ENCODE peak calls at places on chromosomes 3 and 15, in four cellular contexts. T, V, X and Q are unnamed samples.

GRCh38 chr3:10242182-10243065 is 5.8 kb upstream of the TATDN2 start:
- DNase-seq in X (no peak), T (no peak), V (no peak), Q (no peak)

GRCh38 chr3:77489216-77489615 is 449.3 kb downstream of the ROBO2 start:
- DNase-seq in X (no peak), V (peak; percentile 7), T (no peak), Q (no peak)

GRCh38 chr3:30333903-30334302 is 272.5 kb upstream of the TGFBR2 start:
- DNase-seq in V (no peak), T (no peak), X (no peak), Q (no peak)

GRCh38 chr3:27758083-27758482 is 36.0 kb upstream of the EOMES start:
- DNase-seq in X (peak; percentile 10), V (no peak), T (no peak), Q (peak; percentile 30)

GRCh38 chr15:57427367-57427821 is 51.1 kb downstream of the CGNL1 start:
- DNase-seq in T (peak; percentile 88), V (peak; percentile 58), X (no peak), Q (peak; percentile 48)

GRCh38 chr15:89143503-89144162 is 55.4 kb downstream of the ABHD2 start:
- DNase-seq in V (no peak), T (no peak), X (no peak), Q (no peak)

GRCh38 chr3:16801698-16802097 is 83.1 kb upstream of the PLCL2 start:
- DNase-seq in X (no peak), V (no peak), T (no peak), Q (no peak)

GRCh38 chr3:59248976-59249375 is 199.2 kb upstream of the CFAP20DC start:
- DNase-seq in X (no peak), V (peak; percentile 20), T (no peak), Q (no peak)

GRCh38 chr3:149969110-149969944 is 1.4 kb downstream of the PFN2 start:
- DNase-seq in V (peak; percentile 86), X (peak; percentile 57), T (peak; percentile 94), Q (peak; percentile 83)

GRCh38 chr15:47820780-47821319 is 103.5 kb downstream of the SEMA6D start:
- DNase-seq in V (no peak), X (no peak), T (no peak), Q (no peak)

GRCh38 chr3:157447026-157447694 is 10.5 kb downstream of the PTX3 start:
- DNase-seq in V (peak; percentile 17), T (peak; percentile 16), X (peak; percentile 4), Q (peak; percentile 40)

GRCh38 chr3:43152649-43153048 is 46.8 kb upstream of the POMGNT2 start:
- DNase-seq in V (no peak), X (no peak), T (no peak), Q (peak; percentile 22)

GRCh38 chr3:46416134-46417119 is 9.4 kb downstream of the CCRL2 start:
- DNase-seq in X (no peak), V (no peak), T (no peak), Q (no peak)

GRCh38 chr3:27349832-27350231 is 19.4 kb downstream of the NEK10 start:
- DNase-seq in T (no peak), V (no peak), X (no peak), Q (no peak)

GRCh38 chr15:52559022-52559421 is 9.8 kb downstream of the ARPP19 start:
- DNase-seq in V (no peak), X (no peak), T (no peak), Q (no peak)

GRCh38 chr3:9340450-9341009 is 22.3 kb upstream of the THUMPD3 start:
- DNase-seq in V (no peak), X (peak; percentile 47), T (no peak), Q (peak; percentile 53)

GRCh38 chr3:155286745-155287144 is 6.7 kb downstream of the STRIT1 start:
- DNase-seq in V (no peak), T (no peak), X (no peak), Q (no peak)

GRCh38 chr15:91318976-91319714 is 219.1 kb downstream of the SV2B start:
- DNase-seq in V (no peak), X (no peak), T (no peak), Q (no peak)

GRCh38 chr3:113838631-113839209 is at the start of gene GRAMD1C:
- DNase-seq in X (peak; percentile 82), V (peak; percentile 97), T (peak; percentile 97), Q (peak; percentile 95)

GRCh38 chr3:195597848-195598247 is 14.1 kb upstream of the APOD start:
- DNase-seq in X (no peak), V (no peak), T (no peak), Q (no peak)

GRCh38 chr3:43770426-43771103 is 79.8 kb downstream of the ABHD5 start:
- DNase-seq in V (no peak), T (no peak), X (no peak), Q (peak; percentile 74)

GRCh38 chr15:62853114-62853832 is 189.3 kb upstream of the TPM1 start:
- DNase-seq in V (no peak), X (no peak), T (no peak), Q (no peak)

GRCh38 chr3:132414841-132415240 is 2.5 kb upstream of the DNAJC13 start:
- DNase-seq in V (no peak), T (no peak), X (no peak), Q (no peak)

GRCh38 chr3:24318668-24319287 is 175.9 kb downstream of the THRB start:
- DNase-seq in T (no peak), X (no peak), V (no peak), Q (no peak)

GRCh38 chr3:179026636-179027035 is 45.0 kb downstream of the ZMAT3 start:
- DNase-seq in T (no peak), X (no peak), V (no peak), Q (no peak)

GRCh38 chr3:155995525-155996370 is 124.6 kb upstream of the KCNAB1 start:
- DNase-seq in T (peak; percentile 69), X (peak; percentile 54), V (peak; percentile 56), Q (peak; percentile 58)

GRCh38 chr15:68536331-68537095 is 42.3 kb upstream of the CORO2B start:
- DNase-seq in X (no peak), T (no peak), V (no peak), Q (no peak)

GRCh38 chr3:24004171-24004938 is 59.3 kb downstream of the NR1D2 start:
- DNase-seq in X (no peak), V (no peak), T (no peak), Q (no peak)

GRCh38 chr15:39298563-39298962 is 282.3 kb upstream of the THBS1 start:
- DNase-seq in V (no peak), X (no peak), T (no peak), Q (no peak)

GRCh38 chr15:63136742-63137141 is 15.1 kb downstream of the LACTB start:
- DNase-seq in T (no peak), X (no peak), V (no peak), Q (no peak)

GRCh38 chr3:150216041-150216811 is 191.9 kb upstream of the TSC22D2 start:
- DNase-seq in V (peak; percentile 24), T (no peak), X (no peak), Q (peak; percentile 35)

GRCh38 chr3:107629556-107629955 is 106.8 kb downstream of the BBX start:
- DNase-seq in V (no peak), X (no peak), T (no peak), Q (no peak)

GRCh38 chr3:11200679-11200952 is 46.3 kb downstream of the HRH1 start:
- DNase-seq in V (no peak), X (no peak), T (no peak), Q (no peak)

GRCh38 chr3:101235048-101235447 is 85.3 kb downstream of the IMPG2 start:
- DNase-seq in X (no peak), T (no peak), V (no peak), Q (no peak)

GRCh38 chr3:64105816-64106215 is 82.5 kb upstream of the PSMD6 start:
- DNase-seq in X (no peak), T (no peak), V (no peak), Q (no peak)

GRCh38 chr3:16126634-16127033 is 47.8 kb upstream of the GALNT15 start:
- DNase-seq in T (peak; percentile 19), X (no peak), V (no peak), Q (no peak)

GRCh38 chr3:45182915-45183881 is 37.0 kb upstream of the CDCP1 start:
- DNase-seq in X (peak; percentile 35), T (peak; percentile 43), V (peak; percentile 31), Q (peak; percentile 77)

DNA sequence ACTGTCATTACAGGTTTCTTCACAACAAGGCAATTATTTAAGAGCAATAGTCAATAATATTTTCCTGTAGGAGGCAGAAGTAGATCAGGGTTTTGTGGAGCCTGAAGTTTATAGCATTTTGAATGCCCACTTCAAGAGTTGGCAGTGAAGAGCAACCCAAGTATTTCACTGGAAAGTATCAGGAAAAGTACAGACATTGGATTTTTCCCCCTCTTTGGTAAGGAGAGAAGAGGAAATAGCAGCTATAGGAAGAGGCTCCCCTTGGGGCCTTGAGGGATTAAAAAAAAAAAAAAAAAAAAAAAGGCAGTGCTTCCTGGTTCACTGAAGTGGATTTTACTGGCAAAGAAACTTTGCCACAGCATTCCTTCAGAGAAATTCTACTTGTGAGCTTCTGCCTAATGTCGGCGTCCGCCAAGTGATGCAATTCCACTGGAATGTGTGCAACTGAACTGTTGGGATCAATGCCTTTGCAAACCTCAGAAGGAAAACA is 5.7 kb upstream of the CNTN6 start:
- DNase-seq in T (peak; percentile 34), V (peak; percentile 36), X (no peak), Q (peak; percentile 58)
- TF ChIP-seq EZH2phosphoT487 in T (no peak), V (no peak), X (no peak), Q (no peak)

GRCh38 chr3:182969853-182970252 is 10.5 kb downstream of the DCUN1D1 start:
- DNase-seq in T (no peak), X (no peak), V (no peak), Q (no peak)
- H3K4me2 ChIP-seq in T (peak overlapping the region; percentile 7), X (peak overlapping the region; percentile 2), V (no peak overlapping the region), Q (no peak overlapping the region)

GRCh38 chr3:190173426-190173825 is 52.7 kb upstream of the P3H2 start:
- DNase-seq in X (no peak), V (no peak), T (no peak), Q (no peak)
- H2AFZ ChIP-seq in X (no peak overlapping the region), V (no peak overlapping the region), T (no peak overlapping the region), Q (no peak overlapping the region)

DNA sequence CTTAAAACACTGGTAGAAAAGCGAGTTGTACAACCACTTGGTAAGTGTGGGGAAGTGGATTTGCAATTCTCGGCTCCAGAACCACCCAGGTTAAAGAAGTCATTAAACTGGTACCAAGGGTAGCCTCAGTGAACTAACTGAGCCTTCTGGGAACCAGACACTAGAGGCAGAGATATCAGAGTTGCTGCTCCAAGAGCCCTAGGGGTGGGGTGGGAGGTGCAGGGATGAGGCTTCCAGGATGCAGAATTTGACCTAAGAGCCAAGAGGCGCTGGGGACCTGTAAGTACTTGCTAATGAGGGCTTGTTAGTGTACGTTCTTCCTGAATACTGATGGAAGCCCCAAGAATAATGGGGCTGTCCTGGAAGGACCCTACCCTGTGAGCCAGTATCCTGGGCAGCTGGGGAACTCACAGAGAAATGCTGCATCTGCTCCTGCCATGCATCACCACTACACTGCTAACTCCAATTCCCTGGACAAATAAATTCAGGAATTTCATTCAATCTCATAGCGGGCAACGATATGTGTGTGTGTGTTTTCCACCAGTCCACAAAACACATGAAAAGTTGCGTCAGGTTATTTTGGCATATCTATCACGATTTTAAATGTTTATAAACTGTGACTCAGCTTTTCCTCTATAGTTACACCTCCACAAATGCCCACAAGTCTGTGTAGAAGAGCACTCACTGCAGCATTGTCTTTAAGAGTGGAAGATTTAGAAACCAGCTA is 23.8 kb downstream of the STIMATE start:
- DNase-seq in V (no peak), X (no peak), T (peak; percentile 41), Q (no peak)
- TF ChIP-seq EZH2phosphoT487 in V (no peak), X (no peak), T (no peak), Q (no peak)

GRCh38 chr3:133506215-133506901 is 67.1 kb upstream of the CDV3 start:
- DNase-seq in X (no peak), V (no peak), T (no peak), Q (no peak)
- H3K4me2 ChIP-seq in X (no peak overlapping the region), V (no peak overlapping the region), T (no peak overlapping the region), Q (peak overlapping the region; percentile 43)